ENCODE peak calls at places on chromosomes 4 and X, in nine cellular contexts. X, V, S, J, W, G, N, M and Y are unnamed samples.

GRCh38 chr4:158786155-158786581 is 17.3 kb downstream of the FNIP2 start:
- DNase-seq in S (no peak), N (no peak), X (no peak), G (no peak), J (no peak), W (no peak), V (no peak), M (no peak), Y (no peak)

GRCh38 chrX:77505227-77505626 is 58.0 kb downstream of the FGF16 start:
- DNase-seq in M (no peak), X (no peak), J (no peak), V (no peak), S (no peak), W (no peak), G (no peak), N (no peak), Y (no peak)

GRCh38 chr4:148434075-148434773 is 8.0 kb downstream of the NR3C2 start:
- DNase-seq in J (no peak), S (no peak), V (no peak), G (no peak), X (no peak), W (no peak), N (no peak), M (no peak), Y (no peak)

GRCh38 chrX:153438522-153438921 is 7.3 kb downstream of the TREX2 start:
- DNase-seq in M (no peak), G (no peak), S (peak), W (no peak), J (no peak), X (no peak), N (no peak), V (peak), Y (no peak)

GRCh38 chrX:66602381-66602938 is 36.4 kb downstream of the EDA2R start:
- DNase-seq in W (no peak), N (no peak), S (no peak), G (no peak), X (no peak), V (no peak), M (no peak), J (no peak), Y (no peak)

GRCh38 chr4:6332042-6332668 is 62.5 kb downstream of the WFS1 start:
- DNase-seq in X (peak), G (no peak), W (peak), N (peak), V (no peak), S (peak), J (no peak), M (no peak), Y (no peak)

GRCh38 chrX:153161952-153162351 is 17.1 kb upstream of the MAGEA1 start:
- DNase-seq in G (no peak), V (no peak), J (no peak), N (no peak), W (no peak), M (no peak), S (no peak), X (no peak), Y (no peak)

GRCh38 chrX:107827137-107827831 is 1.6 kb downstream of the MID2 start:
- DNase-seq in X (no peak), S (no peak), J (peak), M (no peak), W (no peak), G (no peak), N (no peak), V (no peak), Y (no peak)

GRCh38 chr4:53785996-53786395 is 194.7 kb upstream of the LNX1 start:
- DNase-seq in N (no peak), M (no peak), S (no peak), X (no peak), J (no peak), W (no peak), V (no peak), G (no peak), Y (no peak)

GRCh38 chrX:115229337-115229991 is 4.4 kb downstream of the LRCH2 start:
- DNase-seq in M (no peak), G (no peak), X (no peak), W (no peak), N (no peak), S (no peak), J (no peak), V (no peak), Y (no peak)

GRCh38 chr4:8261851-8262535 is 7.6 kb upstream of the HTRA3 start:
- DNase-seq in G (no peak), W (no peak), X (no peak), M (no peak), J (no peak), V (no peak), N (no peak), S (no peak), Y (no peak)

GRCh38 chr4:6991771-6992557 is 51.2 kb upstream of the TADA2B start:
- DNase-seq in M (peak), J (peak), V (no peak), X (peak), S (no peak), W (no peak), G (no peak), N (no peak), Y (no peak)

GRCh38 chr4:175427751-175428150 is 384.3 kb downstream of the GPM6A start:
- DNase-seq in W (no peak), M (no peak), V (no peak), X (peak), S (no peak), N (no peak), G (no peak), J (no peak), Y (no peak)

GRCh38 chr4:34766935-34767859 is 1477.1 kb downstream of the ARAP2 start:
- DNase-seq in X (no peak), G (no peak), N (no peak), S (no peak), V (no peak), M (no peak), J (no peak), W (no peak), Y (no peak)

GRCh38 chrX:39899876-39900787 is 197.6 kb downstream of the BCOR start:
- DNase-seq in W (no peak), V (no peak), X (no peak), M (no peak), G (no peak), N (no peak), S (no peak), J (no peak), Y (no peak)

GRCh38 chr4:182175788-182176519 is 67.2 kb upstream of the TENM3 start:
- DNase-seq in S (no peak), W (no peak), X (no peak), V (peak), G (no peak), M (no peak), N (no peak), J (no peak), Y (no peak)

GRCh38 chr4:125827338-125828074 is 512.8 kb downstream of the FAT4 start:
- DNase-seq in G (no peak), N (no peak), S (no peak), W (no peak), X (no peak), M (no peak), J (no peak), V (no peak), Y (no peak)

GRCh38 chr4:125832161-125832560 is 517.4 kb downstream of the FAT4 start:
- DNase-seq in G (no peak), M (no peak), V (no peak), S (no peak), W (no peak), X (no peak), N (no peak), J (no peak), Y (no peak)

GRCh38 chr4:125826801-125827200 is 512.0 kb downstream of the FAT4 start:
- DNase-seq in N (no peak), W (no peak), J (no peak), S (no peak), M (no peak), V (no peak), X (no peak), G (no peak), Y (no peak)

DNA sequence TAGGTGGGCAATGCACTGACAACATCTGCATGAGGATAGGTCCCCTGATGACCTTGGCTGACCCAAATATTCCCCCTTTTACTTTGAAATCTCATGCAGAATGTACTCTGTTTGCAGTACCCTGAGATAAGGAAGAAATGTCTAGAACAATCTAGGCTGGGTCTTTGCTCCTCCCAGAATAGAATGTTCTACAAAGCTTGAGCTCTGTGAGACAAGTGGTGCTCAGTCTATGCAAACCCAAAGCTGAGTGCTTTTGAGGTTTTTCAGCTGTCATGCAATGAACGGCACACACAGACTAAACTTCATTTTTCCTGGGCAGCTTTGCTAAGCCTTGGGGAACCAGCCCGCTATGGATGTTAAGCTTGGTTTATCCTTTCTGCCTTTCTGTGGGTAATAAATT is 513.6 kb downstream of the FAT4 start:
- DNase-seq in V (no peak), G (no peak), X (no peak), J (no peak), M (no peak), N (no peak), S (no peak), W (no peak), Y (no peak)
- TF ChIP-seq CTCF in V (no peak), G (no peak), X (no peak), J (no peak), M (no peak), N (no peak), S (no peak), W (no peak), Y (no peak)

DNA sequence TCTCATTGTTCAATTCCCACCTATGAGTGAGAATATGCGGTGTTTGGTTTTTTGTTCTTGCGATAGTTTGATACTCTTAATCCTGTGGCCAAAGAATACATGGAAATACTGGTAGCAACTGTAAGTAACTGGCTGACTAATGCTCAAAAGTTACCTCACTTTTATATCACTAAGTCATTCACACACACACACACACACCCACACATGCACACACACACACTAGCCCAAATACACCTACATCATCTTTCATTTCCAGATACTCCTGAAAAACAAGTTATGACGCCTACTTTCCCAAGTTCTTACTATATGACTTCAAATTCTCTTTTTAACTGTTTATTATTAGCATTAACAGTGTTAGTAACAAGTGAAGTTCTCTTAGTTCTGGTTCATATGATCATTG is 101.3 kb downstream of the DCHS2 start:
- DNase-seq in S (no peak), M (no peak), J (peak), X (no peak), G (no peak), W (no peak), N (no peak), V (no peak), Y (no peak)
- TF ChIP-seq CTCF in S (no peak), M (no peak), J (no peak), X (no peak), G (no peak), W (no peak), N (no peak), V (no peak), Y (no peak)

DNA sequence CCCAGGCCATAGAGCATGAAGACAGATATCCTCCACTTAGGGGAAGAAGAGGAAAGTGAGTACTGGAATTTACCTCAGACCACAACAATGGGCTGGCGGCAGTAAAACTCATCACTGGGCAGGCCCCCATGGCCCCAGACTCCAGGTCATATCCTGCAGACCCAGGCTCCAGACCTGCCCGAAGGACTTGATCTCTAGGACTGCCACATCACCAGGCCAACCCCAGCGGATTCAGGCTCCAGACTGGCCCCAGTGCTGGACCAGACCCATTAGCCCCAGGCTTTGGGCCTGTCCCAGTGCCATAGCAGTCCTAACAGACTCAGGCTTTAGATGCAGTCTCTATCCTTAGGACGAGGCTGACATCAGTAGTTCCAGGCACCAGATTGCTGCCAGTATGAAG is 190.6 kb downstream of the DLG3 start:
- DNase-seq in W (no peak), N (no peak), S (no peak), G (no peak), J (no peak), V (no peak), M (no peak), X (no peak), Y (no peak)
- TF ChIP-seq CTCF in W (no peak), N (no peak), S (no peak), G (no peak), J (no peak), V (no peak), M (no peak), X (no peak), Y (no peak)

DNA sequence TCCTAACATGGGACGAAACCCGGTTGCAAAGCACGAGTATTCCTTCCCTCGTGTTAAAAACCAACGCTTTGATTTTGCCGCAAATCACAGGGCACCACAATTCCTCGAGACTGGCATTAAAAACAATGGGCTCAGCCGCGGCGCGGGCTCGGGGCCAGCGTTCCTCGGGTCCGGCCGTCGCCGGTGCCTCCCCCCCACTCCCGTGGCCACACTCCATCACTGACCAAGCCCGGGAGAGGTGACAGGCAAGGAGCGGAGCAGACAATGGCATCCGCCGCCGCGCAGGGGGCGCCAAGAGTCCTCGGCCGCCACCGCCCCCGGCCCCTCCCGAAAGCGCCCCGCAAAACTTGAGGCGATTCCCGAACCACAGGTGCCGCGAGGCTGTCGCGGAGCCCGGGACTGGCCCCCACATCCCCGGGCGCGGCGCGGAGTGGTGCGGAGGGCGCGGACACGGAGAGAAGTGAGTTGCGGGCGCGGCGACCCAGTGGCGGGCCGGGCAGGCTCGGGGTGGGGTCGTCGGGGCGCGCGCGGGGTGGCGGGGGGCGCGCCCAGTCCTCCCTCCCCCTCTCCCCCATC is 445 bp downstream of the AP1S2 start:
- DNase-seq in M (peak), J (peak), X (peak), V (peak), W (peak), N (peak), S (peak), G (peak), Y (peak)
- TF ChIP-seq CTCF in M (no peak), J (peak), X (peak), V (no peak), W (no peak), N (peak), S (peak), G (no peak), Y (no peak)

GRCh38 chr4:187586892-187587291 is 408.7 kb upstream of the ZFP42 start:
- DNase-seq in V (no peak), S (no peak), M (no peak), G (no peak), J (no peak), W (no peak), X (no peak), N (no peak), Y (no peak)
- TF ChIP-seq CTCF in V (no peak), S (no peak), M (no peak), G (no peak), J (no peak), W (no peak), X (no peak), N (no peak), Y (no peak)

GRCh38 chrX:54042609-54043010 is 1.7 kb downstream of the PHF8 start:
- DNase-seq in M (peak), N (peak), V (peak), X (peak), G (peak), S (peak), W (peak), J (peak), Y (peak)
- TF ChIP-seq CTCF in M (no peak), N (peak), V (no peak), X (peak), G (peak), S (peak), W (no peak), J (peak), Y (no peak)

GRCh38 chr4:14787894-14788293 is 214.4 kb upstream of the CPEB2 start:
- DNase-seq in S (no peak), G (no peak), W (no peak), N (peak), M (no peak), V (peak), X (peak), J (peak), Y (no peak)
- TF ChIP-seq CTCF in S (peak), G (no peak), W (peak), N (peak), M (no peak), V (no peak), X (peak), J (peak), Y (no peak)